ENCODE peak calls at places on chromosomes 12 and 14, in eight cellular contexts. L, C, T, P, B, D, R and M are unnamed samples.
A peak's percentile ranks its signal among the peaks of the same experiment; 100 is the strongest.

GRCh38 chr14:36217732-36218131 is 41.2 kb upstream of the PTCSC3 start:
- DNase-seq in P (no peak), D (no peak), B (no peak), C (peak; percentile 84), T (no peak), R (no peak), L (no peak), M (peak; percentile 76)

GRCh38 chr14:57871487-57872080 is 5.7 kb upstream of the SLC35F4 start:
- DNase-seq in T (no peak), P (no peak), D (no peak), R (no peak), B (no peak), L (no peak), C (peak; percentile 39), M (no peak)

GRCh38 chr12:24562761-24563392 is 386.0 kb downstream of the BCAT1 start:
- DNase-seq in C (peak; percentile 8), B (peak; percentile 42), D (no peak), R (no peak), P (no peak), L (peak; percentile 74), T (peak; percentile 37), M (no peak)

GRCh38 chr12:63918788-63919300 is 74.3 kb downstream of the SRGAP1 start:
- DNase-seq in R (no peak), T (no peak), D (no peak), B (no peak), P (no peak), L (no peak), C (peak; percentile 94), M (no peak)

GRCh38 chr12:5395443-5396401 is 36.2 kb upstream of the NTF3 start:
- DNase-seq in C (peak; percentile 36), T (no peak), R (no peak), P (no peak), D (no peak), L (no peak), B (no peak), M (no peak)

GRCh38 chr14:95620659-95621059 is 65.6 kb upstream of the TCL1B start:
- DNase-seq in P (no peak), B (no peak), R (peak; percentile 26), D (no peak), C (no peak), T (no peak), L (no peak), M (no peak)

GRCh38 chr14:50319293-50319692 is 7.2 kb downstream of the DMAC2L start:
- DNase-seq in L (no peak), P (no peak), B (no peak), T (no peak), D (no peak), C (peak; percentile 84), R (no peak), M (no peak)

GRCh38 chr12:7749442-7749841 is 2.3 kb upstream of the CLEC4C start:
- DNase-seq in R (no peak), D (no peak), P (no peak), L (no peak), B (no peak), C (no peak), T (no peak), M (no peak)

GRCh38 chr12:75814856-75815754 is 216.5 kb downstream of the PHLDA1 start:
- DNase-seq in L (no peak), D (no peak), C (peak; percentile 90), R (no peak), P (no peak), T (no peak), B (no peak), M (no peak)

GRCh38 chr12:116687888-116688287 is 50.0 kb downstream of the SPRING1 start:
- DNase-seq in T (peak; percentile 46), P (no peak), L (no peak), B (peak; percentile 46), D (no peak), C (no peak), R (peak; percentile 25), M (no peak)

GRCh38 chr12:58148405-58148804 is 207.0 kb downstream of the ATP23 start:
- DNase-seq in C (peak; percentile 49), T (no peak), P (no peak), L (no peak), R (no peak), D (no peak), B (no peak), M (no peak)

GRCh38 chr14:101876539-101876938 is 87.8 kb upstream of the DYNC1H1 start:
- DNase-seq in B (peak; percentile 62), C (no peak), P (no peak), L (no peak), R (peak; percentile 65), D (no peak), T (peak; percentile 79), M (peak; percentile 66)

GRCh38 chr14:92352158-92352985 is 29.4 kb downstream of the SLC24A4 start:
- DNase-seq in P (no peak), R (peak; percentile 14), L (no peak), T (no peak), D (no peak), B (no peak), C (peak; percentile 5), M (no peak)

GRCh38 chr12:59179231-59179630 is 258.9 kb upstream of the LRIG3 start:
- DNase-seq in R (no peak), B (no peak), L (no peak), C (peak; percentile 57), D (no peak), P (no peak), T (no peak), M (no peak)

GRCh38 chr12:59173696-59174095 is 253.4 kb upstream of the LRIG3 start:
- DNase-seq in B (no peak), D (no peak), T (no peak), P (no peak), C (no peak), L (no peak), R (no peak), M (no peak)
- TF ChIP-seq CTCF in B (no peak), D (no peak), T (no peak), P (no peak), C (no peak), L (no peak), R (no peak), M (no peak)

DNA sequence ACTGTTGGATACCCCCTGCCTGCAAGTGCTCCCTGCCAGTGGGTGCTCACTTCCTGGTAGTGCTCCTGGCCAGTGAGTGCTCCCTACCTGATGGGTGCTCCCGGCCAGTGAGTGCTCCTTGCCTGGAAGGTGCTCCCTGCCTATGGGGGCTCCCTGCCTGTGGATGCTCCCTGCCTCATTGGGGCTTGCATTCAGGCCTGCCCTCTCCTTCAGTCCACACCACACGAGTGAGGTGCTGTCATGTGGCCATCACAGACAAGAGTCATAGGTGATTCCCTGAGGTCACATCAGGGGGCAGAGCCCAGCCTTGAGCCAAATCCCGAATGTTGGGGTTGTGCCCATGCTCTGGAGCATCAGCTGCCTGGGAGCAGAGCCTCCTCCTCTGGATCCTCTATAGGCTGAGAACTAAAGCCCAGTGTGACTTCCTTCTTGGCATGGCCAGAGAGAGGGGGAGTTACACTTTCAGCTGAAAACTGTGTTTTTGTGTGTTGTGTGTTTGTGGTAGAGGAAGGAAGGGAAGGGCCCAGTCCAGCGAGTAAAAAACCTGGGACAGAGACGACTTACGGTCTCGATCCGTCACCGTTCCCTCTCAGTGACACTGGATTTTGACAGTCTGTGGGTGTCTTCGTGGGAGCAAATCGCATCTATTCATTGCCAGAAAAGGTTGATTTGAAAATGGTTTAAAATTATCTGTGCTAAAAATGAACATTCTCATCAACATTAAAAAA is 136.0 kb downstream of the ADGRD1 start:
- DNase-seq in L (no peak), D (peak; percentile 31), T (no peak), B (peak; percentile 7), P (peak; percentile 44), C (no peak), R (no peak), M (no peak)
- H3K27me3 ChIP-seq in L (no peaks in the 10 kb centered on the region), D (no peaks in the 10 kb centered on the region), T (no peaks in the 10 kb centered on the region), B (no peaks in the 10 kb centered on the region), P (no peaks in the 10 kb centered on the region), C (no peaks in the 10 kb centered on the region), R (no peaks in the 10 kb centered on the region), M (no peaks in the 10 kb centered on the region)

GRCh38 chr12:80936642-80937390 is 918 bp downstream of the LIN7A start:
- DNase-seq in R (no peak), L (peak; percentile 54), P (peak; percentile 48), D (no peak), C (no peak), T (peak; percentile 49), B (peak; percentile 30), M (peak; percentile 46)
- TF ChIP-seq CTCF in R (no peak), L (no peak), P (no peak), D (no peak), C (no peak), T (no peak), B (no peak), M (no peak)

GRCh38 chr12:52615208-52615868 is 3.0 kb downstream of the KRT73 start:
- DNase-seq in D (no peak), B (no peak), R (no peak), C (peak; percentile 52), L (no peak), P (no peak), T (no peak), M (peak; percentile 23)

GRCh38 chr12:52615912-52616311 is 2.4 kb downstream of the KRT73 start:
- DNase-seq in T (no peak), R (no peak), C (no peak), B (no peak), L (no peak), P (no peak), D (no peak), M (peak; percentile 24)

GRCh38 chr12:52612431-52613290 is 5.7 kb downstream of the KRT73 start:
- DNase-seq in C (no peak), D (no peak), B (no peak), R (no peak), L (no peak), P (no peak), T (no peak), M (no peak)

GRCh38 chr12:52613363-52614030 is 4.9 kb downstream of the KRT73 start:
- DNase-seq in R (peak; percentile 35), P (no peak), C (no peak), B (no peak), T (no peak), D (no peak), L (no peak), M (no peak)

DNA sequence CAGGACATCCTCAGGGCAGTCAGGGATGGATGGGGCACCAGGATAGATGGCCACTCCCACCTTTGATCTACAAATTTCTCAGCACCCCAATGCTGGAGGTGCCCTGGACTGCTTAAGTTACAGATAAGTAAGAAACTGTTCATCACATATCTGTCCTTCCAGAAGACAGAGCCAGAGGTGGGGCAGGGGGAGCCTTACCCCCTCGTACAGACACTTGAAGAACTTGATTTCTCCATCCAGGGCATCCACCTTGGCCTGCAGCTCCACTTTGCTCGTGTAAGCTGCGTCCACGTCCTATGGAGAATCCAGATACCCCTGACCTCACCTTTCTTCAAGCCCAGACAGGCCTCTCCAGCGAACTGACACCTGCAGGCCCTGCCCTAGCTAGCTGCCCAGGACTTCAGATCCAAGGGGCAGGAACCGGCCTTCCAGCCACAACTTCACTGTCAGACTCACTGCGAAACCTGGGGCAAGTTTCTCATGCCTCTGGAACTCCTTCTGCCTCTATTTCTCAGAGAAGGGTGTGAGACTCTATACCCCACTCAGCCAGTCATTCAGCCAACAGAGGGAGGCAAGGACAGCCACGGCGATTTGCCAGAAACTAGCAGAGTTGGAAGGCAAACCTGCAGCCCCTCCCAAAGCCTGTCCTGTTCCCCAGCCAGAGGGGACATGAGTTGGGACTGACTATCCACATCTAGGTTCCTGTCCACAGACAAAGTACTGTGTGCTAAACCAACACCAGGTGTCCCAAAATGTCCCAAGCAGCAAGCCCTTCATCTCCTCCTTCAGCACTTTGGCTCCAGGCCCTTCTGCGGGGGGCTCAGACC is 3.8 kb downstream of the KRT73 start:
- DNase-seq in C (peak; percentile 40), D (no peak), L (no peak), R (no peak), T (no peak), B (no peak), P (no peak), M (peak; percentile 16)
- H3K27me3 ChIP-seq in C (peaks cover 7% of the 10 kb centered on the region), D (no peaks in the 10 kb centered on the region), L (no peaks in the 10 kb centered on the region), R (no peaks in the 10 kb centered on the region), T (peaks cover 73% of the 10 kb centered on the region), B (peaks cover 9% of the 10 kb centered on the region), P (no peaks in the 10 kb centered on the region), M (no peaks in the 10 kb centered on the region)

GRCh38 chr12:27221625-27222387 is 22.3 kb upstream of the STK38L start:
- DNase-seq in T (no peak), D (no peak), C (no peak), B (no peak), L (no peak), R (no peak), P (no peak), M (no peak)
- TF ChIP-seq CTCF in T (no peak), D (no peak), C (no peak), B (no peak), L (no peak), R (no peak), P (no peak), M (no peak)